ENCODE peak calls at places on chromosomes 16 and 17, in seven cellular contexts. One of them, this sample, is unnamed.

GRCh38 chr16:68061396-68061795 is 23.8 kb upstream of the NFATC3 start:
- ATAC-seq in psoas muscle: no peak
- ATAC-seq in A549: no peak
- ATAC-seq in activated T-cell treated with anti-CD3 and anti-CD28 coated beads, Interleukin-2, amount 50 U/mL, for 4 hours: no peak
- ATAC-seq in CD8-positive, alpha-beta T cell: no peak
- ATAC-seq in Right ventricle myocardium superior: no peak
- ATAC-seq in activated naive CD4-positive, alpha-beta T cell treated with anti-CD3 and anti-CD28 coated beads, Interleukin-2, amount 50 U/mL, for 72 hours: no peak
- ATAC-seq in this sample: no peak

GRCh38 chr17:50661348-50661747 is 26.7 kb downstream of the ABCC3 start:
- ATAC-seq in A549: peak
- ATAC-seq in activated naive CD4-positive, alpha-beta T cell treated with anti-CD3 and anti-CD28 coated beads, Interleukin-2, amount 50 U/mL, for 72 hours: peak
- ATAC-seq in Right ventricle myocardium superior: no peak
- ATAC-seq in CD8-positive, alpha-beta T cell: no peak
- ATAC-seq in psoas muscle: no peak
- ATAC-seq in activated T-cell treated with anti-CD3 and anti-CD28 coated beads, Interleukin-2, amount 50 U/mL, for 4 hours: peak
- ATAC-seq in this sample: peak

GRCh38 chr16:12081048-12081404 is 104.5 kb downstream of the SNX29 start:
- ATAC-seq in A549: no peak
- ATAC-seq in psoas muscle: no peak
- ATAC-seq in activated T-cell treated with anti-CD3 and anti-CD28 coated beads, Interleukin-2, amount 50 U/mL, for 4 hours: peak
- ATAC-seq in Right ventricle myocardium superior: no peak
- ATAC-seq in CD8-positive, alpha-beta T cell: no peak
- ATAC-seq in activated naive CD4-positive, alpha-beta T cell treated with anti-CD3 and anti-CD28 coated beads, Interleukin-2, amount 50 U/mL, for 72 hours: peak
- ATAC-seq in this sample: peak

GRCh38 chr17:68053237-68054030 is 17.9 kb downstream of the KPNA2 start:
- ATAC-seq in CD8-positive, alpha-beta T cell: no peak
- ATAC-seq in Right ventricle myocardium superior: peak
- ATAC-seq in activated naive CD4-positive, alpha-beta T cell treated with anti-CD3 and anti-CD28 coated beads, Interleukin-2, amount 50 U/mL, for 72 hours: no peak
- ATAC-seq in activated T-cell treated with anti-CD3 and anti-CD28 coated beads, Interleukin-2, amount 50 U/mL, for 4 hours: no peak
- ATAC-seq in psoas muscle: peak
- ATAC-seq in A549: no peak
- ATAC-seq in this sample: no peak

GRCh38 chr16:47316686-47317085 is 144.2 kb downstream of the ITFG1 start:
- ATAC-seq in psoas muscle: no peak
- ATAC-seq in A549: no peak
- ATAC-seq in activated T-cell treated with anti-CD3 and anti-CD28 coated beads, Interleukin-2, amount 50 U/mL, for 4 hours: no peak
- ATAC-seq in Right ventricle myocardium superior: no peak
- ATAC-seq in CD8-positive, alpha-beta T cell: no peak
- ATAC-seq in activated naive CD4-positive, alpha-beta T cell treated with anti-CD3 and anti-CD28 coated beads, Interleukin-2, amount 50 U/mL, for 72 hours: no peak
- ATAC-seq in this sample: no peak

GRCh38 chr17:83052241-83052564 is 27.2 kb upstream of the METRNL start:
- ATAC-seq in activated T-cell treated with anti-CD3 and anti-CD28 coated beads, Interleukin-2, amount 50 U/mL, for 4 hours: no peak
- ATAC-seq in CD8-positive, alpha-beta T cell: no peak
- ATAC-seq in Right ventricle myocardium superior: no peak
- ATAC-seq in activated naive CD4-positive, alpha-beta T cell treated with anti-CD3 and anti-CD28 coated beads, Interleukin-2, amount 50 U/mL, for 72 hours: no peak
- ATAC-seq in psoas muscle: no peak
- ATAC-seq in A549: no peak
- ATAC-seq in this sample: no peak

GRCh38 chr17:30954046-30954805 is 16.6 kb upstream of the RNF135 start:
- ATAC-seq in A549: no peak
- ATAC-seq in CD8-positive, alpha-beta T cell: no peak
- ATAC-seq in activated T-cell treated with anti-CD3 and anti-CD28 coated beads, Interleukin-2, amount 50 U/mL, for 4 hours: no peak
- ATAC-seq in Right ventricle myocardium superior: peak
- ATAC-seq in activated naive CD4-positive, alpha-beta T cell treated with anti-CD3 and anti-CD28 coated beads, Interleukin-2, amount 50 U/mL, for 72 hours: no peak
- ATAC-seq in psoas muscle: no peak
- ATAC-seq in this sample: no peak

GRCh38 chr17:81514485-81514734 is 1.8 kb upstream of the ACTG1 start:
- ATAC-seq in CD8-positive, alpha-beta T cell: no peak
- ATAC-seq in A549: no peak
- ATAC-seq in psoas muscle: no peak
- ATAC-seq in activated naive CD4-positive, alpha-beta T cell treated with anti-CD3 and anti-CD28 coated beads, Interleukin-2, amount 50 U/mL, for 72 hours: no peak
- ATAC-seq in Right ventricle myocardium superior: no peak
- ATAC-seq in activated T-cell treated with anti-CD3 and anti-CD28 coated beads, Interleukin-2, amount 50 U/mL, for 4 hours: no peak
- ATAC-seq in this sample: no peak

GRCh38 chr16:53068423-53068833 is 13.6 kb downstream of the CHD9 start:
- ATAC-seq in A549: no peak
- ATAC-seq in activated T-cell treated with anti-CD3 and anti-CD28 coated beads, Interleukin-2, amount 50 U/mL, for 4 hours: peak
- ATAC-seq in Right ventricle myocardium superior: no peak
- ATAC-seq in psoas muscle: no peak
- ATAC-seq in activated naive CD4-positive, alpha-beta T cell treated with anti-CD3 and anti-CD28 coated beads, Interleukin-2, amount 50 U/mL, for 72 hours: no peak
- ATAC-seq in CD8-positive, alpha-beta T cell: peak
- ATAC-seq in this sample: peak

GRCh38 chr17:42246515-42246914 is 29.7 kb downstream of the STAT5B start:
- ATAC-seq in CD8-positive, alpha-beta T cell: no peak
- ATAC-seq in Right ventricle myocardium superior: no peak
- ATAC-seq in activated T-cell treated with anti-CD3 and anti-CD28 coated beads, Interleukin-2, amount 50 U/mL, for 4 hours: no peak
- ATAC-seq in psoas muscle: no peak
- ATAC-seq in A549: peak
- ATAC-seq in activated naive CD4-positive, alpha-beta T cell treated with anti-CD3 and anti-CD28 coated beads, Interleukin-2, amount 50 U/mL, for 72 hours: no peak
- ATAC-seq in this sample: peak

GRCh38 chr17:1647802-1648581 is 1.7 kb downstream of the RILP start:
- ATAC-seq in A549: peak
- ATAC-seq in Right ventricle myocardium superior: peak
- ATAC-seq in psoas muscle: peak
- ATAC-seq in CD8-positive, alpha-beta T cell: no peak
- ATAC-seq in activated naive CD4-positive, alpha-beta T cell treated with anti-CD3 and anti-CD28 coated beads, Interleukin-2, amount 50 U/mL, for 72 hours: no peak
- ATAC-seq in activated T-cell treated with anti-CD3 and anti-CD28 coated beads, Interleukin-2, amount 50 U/mL, for 4 hours: no peak
- ATAC-seq in this sample: no peak

This sample was measured in activated T-helper 17 cell treated with anti-CD3 and anti-CD28 coated beads, Interleukin-2, amount 50 U/mL, for 72 hours.